ENCODE peak calls at places on chromosome 12, in ten cellular contexts. U is T-helper 1 cell; O is Right ventricle myocardium superior; J is activated T-cell treated with anti-CD3 and anti-CD28 coated beads for 1 hour; T is GM13977; Z is sigmoid colon; E is fibroblast of the conjunctiva; F is T-helper 2 cell; G is stimulated activated CD8-positive, alpha-beta memory T cell treated with anti-CD3 and anti-CD28 coated beads, Interleukin-7, amount 100 ng/mL, for 24 hours; C is activated naive CD4-positive, alpha-beta T cell treated with anti-CD3 and anti-CD28 coated beads, Interleukin-2, amount 10 ng/mL, durations not matched to agents 7 days and 5 days. D is an unnamed sample.

GRCh38 chr12:93785262-93786010 is 108.3 kb downstream of the CRADD start:
- DNase-seq in U (peak), O (no peak), J (no peak), T (no peak), Z (peak), E (peak), F (no peak), G (no peak), C (peak), D (no peak)

GRCh38 chr12:113261847-113262470 is 40.7 kb downstream of the TPCN1 start:
- DNase-seq in U (no peak), O (no peak), J (no peak), T (no peak), Z (no peak), E (no peak), F (no peak), G (no peak), C (peak), D (peak)

GRCh38 chr12:32881107-32881506 is 15.5 kb downstream of the PKP2 start:
- DNase-seq in U (no peak), O (no peak), J (no peak), T (no peak), Z (no peak), E (no peak), F (no peak), G (no peak), C (no peak), D (no peak)

GRCh38 chr12:18706798-18707197 is 31.0 kb downstream of the PLCZ1 start:
- DNase-seq in U (no peak), O (no peak), J (no peak), T (no peak), Z (no peak), E (no peak), F (no peak), G (no peak), C (no peak), D (no peak)

GRCh38 chr12:6443361-6443983 is 1.3 kb upstream of the CD27 start:
- DNase-seq in U (no peak), O (no peak), J (no peak), T (no peak), Z (peak), E (no peak), F (no peak), G (no peak), C (peak), D (no peak)

GRCh38 chr12:57836442-57837375 is 9.8 kb downstream of the CTDSP2 start:
- DNase-seq in U (no peak), O (peak), J (no peak), T (peak), Z (peak), E (peak), F (no peak), G (no peak), C (peak), D (peak)

GRCh38 chr12:55996201-55996714 is 818 bp upstream of the SUOX start:
- DNase-seq in U (peak), O (peak), J (peak), T (peak), Z (peak), E (peak), F (no peak), G (no peak), C (peak), D (peak)

GRCh38 chr12:507261-507853 is 47.6 kb downstream of the B4GALNT3 start:
- DNase-seq in U (no peak), O (no peak), J (no peak), T (no peak), Z (no peak), E (no peak), F (no peak), G (no peak), C (no peak), D (no peak)

GRCh38 chr12:120388711-120389431 is 19.9 kb upstream of the MSI1 start:
- DNase-seq in U (no peak), O (no peak), J (no peak), T (no peak), Z (no peak), E (no peak), F (no peak), G (no peak), C (no peak), D (no peak)

GRCh38 chr12:92539966-92540791 is 162.6 kb upstream of the PLEKHG7 start:
- DNase-seq in U (peak), O (peak), J (no peak), T (no peak), Z (peak), E (no peak), F (no peak), G (no peak), C (peak), D (no peak)

GRCh38 chr12:94553130-94553519 is 93.5 kb upstream of the CEP83 start:
- DNase-seq in U (no peak), O (no peak), J (no peak), T (no peak), Z (no peak), E (peak), F (no peak), G (no peak), C (no peak), D (no peak)

GRCh38 chr12:25495336-25496097 is 57.6 kb downstream of the LMNTD1 start:
- DNase-seq in U (no peak), O (no peak), J (no peak), T (no peak), Z (no peak), E (peak), F (no peak), G (no peak), C (no peak), D (no peak)

GRCh38 chr12:62903151-62903550 is 31.8 kb downstream of the PPM1H start:
- DNase-seq in U (no peak), O (no peak), J (no peak), T (no peak), Z (no peak), E (no peak), F (no peak), G (no peak), C (no peak), D (no peak)

GRCh38 chr12:98644712-98645571 is at the start of the genes APAF1 and IKBIP:
- DNase-seq in U (peak), O (peak), J (peak), T (peak), Z (peak), E (peak), F (peak), G (peak), C (peak), D (peak)

GRCh38 chr12:131133994-131134393 is 180.3 kb downstream of the ADGRD1 start:
- DNase-seq in U (no peak), O (no peak), J (no peak), T (no peak), Z (peak), E (no peak), F (no peak), G (no peak), C (no peak), D (no peak)

GRCh38 chr12:13610280-13610679 is 371.1 kb downstream of the GRIN2B start:
- DNase-seq in U (no peak), O (no peak), J (no peak), T (no peak), Z (no peak), E (no peak), F (no peak), G (no peak), C (no peak), D (no peak)

GRCh38 chr12:109160433-109160832 is 44.0 kb downstream of the ACACB start:
- DNase-seq in U (no peak), O (no peak), J (no peak), T (no peak), Z (peak), E (no peak), F (no peak), G (no peak), C (no peak), D (no peak)

GRCh38 chr12:97027482-97027881 is 120.4 kb downstream of the NEDD1 start:
- DNase-seq in U (no peak), O (no peak), J (no peak), T (no peak), Z (no peak), E (no peak), F (no peak), G (no peak), C (no peak), D (no peak)

GRCh38 chr12:41979574-41979973 is 165.1 kb downstream of the GXYLT1 start:
- DNase-seq in U (no peak), O (no peak), J (no peak), T (no peak), Z (no peak), E (no peak), F (no peak), G (no peak), C (no peak), D (no peak)

GRCh38 chr12:82746668-82747067 is 60.0 kb downstream of the TMTC2 start:
- DNase-seq in U (no peak), O (no peak), J (no peak), T (no peak), Z (no peak), E (no peak), F (no peak), G (no peak), C (no peak), D (no peak)